ENCODE peak calls at places on chromosomes 7 and 10, in eight cellular contexts. One of them, this sample, is unnamed. For H3K9me3, the result is how much of the 10 kb centered on the place peaks cover.

GRCh38 chr10:98106531-98106930 is 27.9 kb upstream of the R3HCC1L start:
- DNase-seq in psoas muscle: no peak
- DNase-seq in left ventricle myocardium inferior: no peak
- DNase-seq in keratinocyte: no peak
- DNase-seq in AG04450: no peak
- DNase-seq in mammary epithelial cell: peak
- DNase-seq in OCI-LY7: no peak
- DNase-seq in transverse colon: no peak
- DNase-seq in this sample: no peak

GRCh38 chr10:18214692-18215563 is 74.7 kb downstream of the CACNB2 start:
- DNase-seq in psoas muscle: no peak
- DNase-seq in OCI-LY7: peak
- DNase-seq in left ventricle myocardium inferior: peak
- DNase-seq in mammary epithelial cell: peak
- DNase-seq in AG04450: no peak
- DNase-seq in transverse colon: peak
- DNase-seq in keratinocyte: no peak
- DNase-seq in this sample: no peak

GRCh38 chr10:87651801-87652200 is 7.9 kb upstream of the PAPSS2 start:
- DNase-seq in mammary epithelial cell: no peak
- DNase-seq in keratinocyte: no peak
- DNase-seq in AG04450: no peak
- DNase-seq in psoas muscle: no peak
- DNase-seq in left ventricle myocardium inferior: no peak
- DNase-seq in OCI-LY7: no peak
- DNase-seq in transverse colon: no peak
- DNase-seq in this sample: no peak

GRCh38 chr7:78074713-78075112 is 276.1 kb downstream of the PHTF2 start:
- DNase-seq in keratinocyte: no peak
- DNase-seq in AG04450: no peak
- DNase-seq in psoas muscle: no peak
- DNase-seq in transverse colon: no peak
- DNase-seq in left ventricle myocardium inferior: no peak
- DNase-seq in mammary epithelial cell: no peak
- DNase-seq in OCI-LY7: no peak
- DNase-seq in this sample: no peak

GRCh38 chr10:65891073-65891981 is 1034.5 kb upstream of the LRRTM3 start:
- DNase-seq in psoas muscle: no peak
- DNase-seq in OCI-LY7: no peak
- DNase-seq in mammary epithelial cell: peak
- DNase-seq in AG04450: no peak
- DNase-seq in left ventricle myocardium inferior: no peak
- DNase-seq in transverse colon: no peak
- DNase-seq in keratinocyte: no peak
- DNase-seq in this sample: no peak

GRCh38 chr10:104033966-104034365 is 51.7 kb downstream of the COL17A1 start:
- DNase-seq in left ventricle myocardium inferior: no peak
- DNase-seq in keratinocyte: no peak
- DNase-seq in AG04450: no peak
- DNase-seq in mammary epithelial cell: no peak
- DNase-seq in transverse colon: no peak
- DNase-seq in psoas muscle: no peak
- DNase-seq in OCI-LY7: no peak
- DNase-seq in this sample: no peak

GRCh38 chr10:114375082-114375481 is 29.2 kb downstream of the AFAP1L2 start:
- DNase-seq in psoas muscle: no peak
- DNase-seq in AG04450: no peak
- DNase-seq in transverse colon: no peak
- DNase-seq in OCI-LY7: no peak
- DNase-seq in left ventricle myocardium inferior: no peak
- DNase-seq in keratinocyte: no peak
- DNase-seq in mammary epithelial cell: no peak
- DNase-seq in this sample: no peak

GRCh38 chr10:63504145-63504881 is 16.9 kb upstream of the REEP3 start:
- DNase-seq in mammary epithelial cell: peak
- DNase-seq in keratinocyte: peak
- DNase-seq in AG04450: no peak
- DNase-seq in transverse colon: no peak
- DNase-seq in psoas muscle: no peak
- DNase-seq in left ventricle myocardium inferior: no peak
- DNase-seq in OCI-LY7: no peak
- DNase-seq in this sample: no peak

GRCh38 chr10:133473270-133473669 is 19.5 kb downstream of the SCART1 start:
- DNase-seq in AG04450: no peak
- DNase-seq in transverse colon: no peak
- DNase-seq in keratinocyte: no peak
- DNase-seq in psoas muscle: no peak
- DNase-seq in OCI-LY7: no peak
- DNase-seq in mammary epithelial cell: no peak
- DNase-seq in left ventricle myocardium inferior: no peak
- DNase-seq in this sample: no peak

GRCh38 chr7:94615641-94616040 is 40.3 kb downstream of the SGCE start:
- DNase-seq in OCI-LY7: no peak
- DNase-seq in AG04450: no peak
- DNase-seq in keratinocyte: no peak
- DNase-seq in left ventricle myocardium inferior: no peak
- DNase-seq in psoas muscle: no peak
- DNase-seq in transverse colon: no peak
- DNase-seq in mammary epithelial cell: no peak
- DNase-seq in this sample: no peak

GRCh38 chr7:14432936-14433335 is 443.5 kb upstream of the ETV1 start:
- DNase-seq in mammary epithelial cell: no peak
- DNase-seq in left ventricle myocardium inferior: no peak
- DNase-seq in OCI-LY7: no peak
- DNase-seq in psoas muscle: no peak
- DNase-seq in keratinocyte: no peak
- DNase-seq in AG04450: no peak
- DNase-seq in transverse colon: no peak
- DNase-seq in this sample: no peak
- H3K9me3 ChIP-seq in mammary epithelial cell: under half
- H3K9me3 ChIP-seq in left ventricle myocardium inferior: under half
- H3K9me3 ChIP-seq in OCI-LY7: under half
- H3K9me3 ChIP-seq in psoas muscle: under half
- H3K9me3 ChIP-seq in keratinocyte: under half
- H3K9me3 ChIP-seq in AG04450: under half
- H3K9me3 ChIP-seq in transverse colon: under half
- H3K9me3 ChIP-seq in this sample: under half

GRCh38 chr10:1809139-1809755 is 71.9 kb upstream of the ADARB2 start:
- DNase-seq in AG04450: no peak
- DNase-seq in transverse colon: no peak
- DNase-seq in OCI-LY7: no peak
- DNase-seq in keratinocyte: no peak
- DNase-seq in left ventricle myocardium inferior: no peak
- DNase-seq in mammary epithelial cell: peak
- DNase-seq in psoas muscle: no peak
- DNase-seq in this sample: no peak
- H3K4me3 ChIP-seq in AG04450: no peak
- H3K4me3 ChIP-seq in transverse colon: no peak
- H3K4me3 ChIP-seq in OCI-LY7: no peak
- H3K4me3 ChIP-seq in keratinocyte: no peak
- H3K4me3 ChIP-seq in left ventricle myocardium inferior: no peak
- H3K4me3 ChIP-seq in mammary epithelial cell: no peak
- H3K4me3 ChIP-seq in psoas muscle: no peak
- H3K4me3 ChIP-seq in this sample: no peak

DNA sequence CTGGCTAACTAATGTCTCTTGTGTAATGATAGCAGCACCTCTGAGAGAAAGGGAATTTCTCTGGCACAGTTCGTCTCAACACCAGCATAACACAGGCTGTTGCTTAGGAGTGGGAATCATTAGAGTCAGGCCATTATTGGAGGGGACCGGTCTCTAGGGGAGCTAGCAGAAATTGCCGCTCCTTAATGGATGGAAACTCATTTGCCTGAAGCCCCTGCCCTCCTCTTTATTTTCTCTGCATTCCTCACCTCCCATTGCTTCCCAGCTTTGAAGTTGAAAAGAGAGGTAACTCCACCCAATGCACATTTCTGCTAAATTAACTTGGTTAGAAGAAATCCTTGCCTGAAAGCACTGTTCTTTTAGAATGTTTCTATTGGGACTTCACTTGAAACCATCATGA is 11.9 kb downstream of the LRRC4 start:
- DNase-seq in psoas muscle: no peak
- DNase-seq in AG04450: no peak
- DNase-seq in mammary epithelial cell: no peak
- DNase-seq in transverse colon: no peak
- DNase-seq in left ventricle myocardium inferior: no peak
- DNase-seq in keratinocyte: no peak
- DNase-seq in OCI-LY7: no peak
- DNase-seq in this sample: no peak
- TF ChIP-seq CTCF in psoas muscle: no peak
- TF ChIP-seq CTCF in AG04450: no peak
- TF ChIP-seq CTCF in mammary epithelial cell: no peak
- TF ChIP-seq CTCF in transverse colon: no peak
- TF ChIP-seq CTCF in left ventricle myocardium inferior: no peak
- TF ChIP-seq CTCF in keratinocyte: no peak
- TF ChIP-seq CTCF in OCI-LY7: no peak
- TF ChIP-seq CTCF in this sample: no peak

GRCh38 chr10:83037653-83038052 is 1101.7 kb upstream of the GHITM start:
- DNase-seq in OCI-LY7: no peak
- DNase-seq in left ventricle myocardium inferior: no peak
- DNase-seq in transverse colon: no peak
- DNase-seq in psoas muscle: no peak
- DNase-seq in keratinocyte: no peak
- DNase-seq in AG04450: no peak
- DNase-seq in mammary epithelial cell: no peak
- DNase-seq in this sample: no peak
- H3K9me3 ChIP-seq in OCI-LY7: under half
- H3K9me3 ChIP-seq in left ventricle myocardium inferior: under half
- H3K9me3 ChIP-seq in transverse colon: under half
- H3K9me3 ChIP-seq in psoas muscle: under half
- H3K9me3 ChIP-seq in keratinocyte: under half
- H3K9me3 ChIP-seq in AG04450: under half
- H3K9me3 ChIP-seq in mammary epithelial cell: under half
- H3K9me3 ChIP-seq in this sample: under half

DNA sequence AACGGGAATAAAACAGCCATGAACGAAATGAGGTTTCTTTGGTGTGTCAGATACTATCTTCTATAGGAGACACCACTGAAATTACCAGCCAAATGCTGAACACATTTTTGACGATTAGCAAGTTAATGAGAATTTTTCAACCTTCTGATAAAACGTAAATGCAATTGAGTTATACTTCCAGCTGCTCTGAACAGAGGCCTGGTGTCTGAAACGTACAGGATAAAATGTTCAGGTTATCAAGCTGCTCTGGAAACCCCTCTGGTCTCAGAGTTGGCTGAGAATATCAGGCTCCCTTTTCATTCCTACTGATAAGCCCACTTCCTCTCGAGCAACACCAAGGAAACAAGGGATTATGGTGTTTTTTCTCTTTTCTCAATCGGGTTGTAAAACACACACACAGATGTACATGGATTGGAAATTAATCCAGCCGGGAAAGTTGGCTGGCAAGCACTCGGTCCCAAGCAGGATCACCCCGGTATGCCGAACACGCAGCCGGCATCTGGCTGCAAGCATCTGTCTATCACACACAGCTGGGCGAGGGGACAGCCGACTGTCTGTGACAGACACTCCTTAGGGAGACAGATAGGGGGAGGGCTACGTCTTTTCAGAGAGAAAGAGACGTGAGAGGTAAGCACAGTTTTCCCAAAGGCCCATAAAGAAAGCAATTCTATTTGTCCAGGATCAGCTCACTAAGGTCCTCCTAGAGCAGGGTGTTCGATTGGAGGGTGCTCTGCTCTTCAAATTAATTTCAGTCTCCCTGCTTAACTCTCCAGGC is 171.8 kb downstream of the PRKAG2 start:
- DNase-seq in AG04450: no peak
- DNase-seq in transverse colon: no peak
- DNase-seq in OCI-LY7: no peak
- DNase-seq in mammary epithelial cell: no peak
- DNase-seq in left ventricle myocardium inferior: peak
- DNase-seq in keratinocyte: no peak
- DNase-seq in psoas muscle: no peak
- DNase-seq in this sample: no peak
- H3K4me3 ChIP-seq in AG04450: no peak
- H3K4me3 ChIP-seq in transverse colon: no peak
- H3K4me3 ChIP-seq in OCI-LY7: no peak
- H3K4me3 ChIP-seq in mammary epithelial cell: no peak
- H3K4me3 ChIP-seq in left ventricle myocardium inferior: peak
- H3K4me3 ChIP-seq in keratinocyte: no peak
- H3K4me3 ChIP-seq in psoas muscle: peak
- H3K4me3 ChIP-seq in this sample: no peak